ENCODE peak calls at places on chromosomes 12 and 14, in eight cellular contexts. G is CD8-positive, alpha-beta memory T cell; Z is IMR-90; U is heart left ventricle; P is spleen; Y is thoracic aorta; Q is psoas muscle; B is left ventricle myocardium inferior. S is an unnamed sample.

GRCh38 chr12:15779925-15780324 is 9.3 kb downstream of the EPS8 start:
- DNase-seq in G (no peak), Z (no peak), U (no peak), P (no peak), Y (no peak), Q (no peak), B (no peak), S (no peak)

GRCh38 chr12:59583003-59583712 is 12.7 kb upstream of the SLC16A7 start:
- DNase-seq in G (no peak), Z (no peak), U (no peak), P (no peak), Y (no peak), Q (no peak), B (no peak), S (no peak)

GRCh38 chr14:99603965-99604765 is at the start of gene CCDC85C:
- DNase-seq in G (peak; percentile 98), Z (peak; percentile 94), U (peak; percentile 96), P (peak; percentile 95), Y (peak; percentile 62), Q (peak; percentile 97), B (peak; percentile 94), S (peak; percentile 96)

GRCh38 chr12:3071710-3072109 is 5.5 kb upstream of the TSPAN9 start:
- DNase-seq in G (no peak), Z (no peak), U (no peak), P (no peak), Y (no peak), Q (no peak), B (no peak), S (no peak)

GRCh38 chr14:89065879-89066278 is 241.4 kb downstream of the TTC8 start:
- DNase-seq in G (no peak), Z (no peak), U (no peak), P (no peak), Y (no peak), Q (no peak), B (no peak), S (no peak)

GRCh38 chr12:58424735-58425379 is 483.5 kb downstream of the ATP23 start:
- DNase-seq in G (no peak), Z (no peak), U (no peak), P (no peak), Y (no peak), Q (no peak), B (no peak), S (no peak)

GRCh38 chr12:46647034-46647433 is 178.8 kb downstream of the SLC38A4 start:
- DNase-seq in G (no peak), Z (no peak), U (no peak), P (no peak), Y (no peak), Q (no peak), B (no peak), S (no peak)

GRCh38 chr12:108338915-108339657 is at the start of gene CMKLR1:
- DNase-seq in G (no peak), Z (no peak), U (peak; percentile 71), P (peak; percentile 80), Y (no peak), Q (peak; percentile 70), B (peak; percentile 71), S (peak; percentile 41)

GRCh38 chr12:535396-535795 is 75.7 kb downstream of the B4GALNT3 start:
- DNase-seq in G (no peak), Z (no peak), U (no peak), P (no peak), Y (no peak), Q (no peak), B (no peak), S (no peak)

DNA sequence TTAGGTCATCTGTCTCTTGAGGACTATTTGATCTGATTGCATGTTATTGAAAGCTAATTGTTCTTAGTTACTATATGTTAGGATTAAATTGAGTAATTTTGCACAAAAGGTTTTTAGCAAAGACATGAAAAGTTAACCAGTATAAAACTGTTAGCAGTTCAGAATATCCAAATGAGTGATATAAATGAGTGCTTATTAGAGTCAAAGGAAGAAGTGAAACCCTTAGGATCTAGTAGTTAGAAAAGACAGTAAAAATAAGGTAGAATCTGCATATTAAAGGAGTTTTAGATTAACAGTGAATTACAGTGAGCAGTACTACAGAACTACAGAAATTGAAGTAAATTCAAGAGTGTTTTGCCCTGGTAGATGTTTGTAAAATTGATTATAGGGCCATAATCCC is 12.4 kb downstream of the RAP1B start:
- DNase-seq in G (no peak), Z (no peak), U (no peak), P (no peak), Y (no peak), Q (no peak), B (no peak), S (no peak)
- H3K4me1 ChIP-seq in G (peaks cover 68% of the 10 kb centered on the region), Z (peaks cover 15% of the 10 kb centered on the region), U (peaks cover 11% of the 10 kb centered on the region), P (peaks cover 96% of the 10 kb centered on the region), Y (peaks cover 58% of the 10 kb centered on the region), Q (peaks cover 65% of the 10 kb centered on the region), B (peaks cover 69% of the 10 kb centered on the region), S (peaks cover 22% of the 10 kb centered on the region)

GRCh38 chr14:75011356-75012097 is 8.8 kb downstream of the EIF2B2 start:
- DNase-seq in G (no peak), Z (peak; percentile 78), U (no peak), P (no peak), Y (no peak), Q (no peak), B (no peak), S (no peak)
- H3K36me3 ChIP-seq in G (peaks cover 49% of the 10 kb centered on the region), Z (peaks cover 31% of the 10 kb centered on the region), U (no peaks in the 10 kb centered on the region), P (peaks cover 58% of the 10 kb centered on the region), Y (peaks cover 37% of the 10 kb centered on the region), Q (peaks cover 21% of the 10 kb centered on the region), B (peaks cover 71% of the 10 kb centered on the region), S (peaks cover 75% of the 10 kb centered on the region)

GRCh38 chr12:106126441-106127288 is 12.1 kb downstream of the NUAK1 start:
- DNase-seq in G (no peak), Z (peak; percentile 80), U (no peak), P (no peak), Y (no peak), Q (no peak), B (no peak), S (no peak)
- H3K4me1 ChIP-seq in G (no peaks in the 10 kb centered on the region), Z (peaks cover 12% of the 10 kb centered on the region), U (peaks cover 59% of the 10 kb centered on the region), P (no peaks in the 10 kb centered on the region), Y (peaks cover 46% of the 10 kb centered on the region), Q (peaks cover 80% of the 10 kb centered on the region), B (peaks cover 100% of the 10 kb centered on the region), S (peaks cover 14% of the 10 kb centered on the region)

GRCh38 chr14:29548948-29549370 is 378.7 kb downstream of the PRKD1 start:
- DNase-seq in G (no peak), Z (peak; percentile 77), U (no peak), P (no peak), Y (no peak), Q (no peak), B (no peak), S (no peak)

DNA sequence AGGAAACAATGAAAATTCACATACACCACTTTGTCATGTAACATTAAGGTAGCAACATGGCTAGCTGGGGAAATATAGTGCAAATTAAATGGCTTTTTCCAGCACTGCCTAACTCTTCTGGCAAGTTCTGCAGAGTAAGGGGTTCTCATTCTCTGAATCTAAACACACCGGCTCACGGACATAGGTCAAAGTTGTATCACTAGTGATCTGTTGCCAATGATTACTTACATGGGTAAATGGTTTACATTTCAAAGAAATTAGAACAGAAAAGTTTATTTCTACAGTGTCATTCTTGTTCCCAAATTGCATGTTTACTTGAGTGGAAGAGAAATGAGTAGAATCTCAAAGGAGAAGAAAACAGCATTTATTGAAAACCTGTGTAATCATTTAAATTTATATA is 381.9 kb downstream of the PRKD1 start:
- DNase-seq in G (no peak), Z (peak; percentile 25), U (no peak), P (no peak), Y (no peak), Q (no peak), B (no peak), S (no peak)
- H3K36me3 ChIP-seq in G (no peaks in the 10 kb centered on the region), Z (no peaks in the 10 kb centered on the region), U (no peaks in the 10 kb centered on the region), P (no peaks in the 10 kb centered on the region), Y (no peaks in the 10 kb centered on the region), Q (no peaks in the 10 kb centered on the region), B (no peaks in the 10 kb centered on the region), S (no peaks in the 10 kb centered on the region)

DNA sequence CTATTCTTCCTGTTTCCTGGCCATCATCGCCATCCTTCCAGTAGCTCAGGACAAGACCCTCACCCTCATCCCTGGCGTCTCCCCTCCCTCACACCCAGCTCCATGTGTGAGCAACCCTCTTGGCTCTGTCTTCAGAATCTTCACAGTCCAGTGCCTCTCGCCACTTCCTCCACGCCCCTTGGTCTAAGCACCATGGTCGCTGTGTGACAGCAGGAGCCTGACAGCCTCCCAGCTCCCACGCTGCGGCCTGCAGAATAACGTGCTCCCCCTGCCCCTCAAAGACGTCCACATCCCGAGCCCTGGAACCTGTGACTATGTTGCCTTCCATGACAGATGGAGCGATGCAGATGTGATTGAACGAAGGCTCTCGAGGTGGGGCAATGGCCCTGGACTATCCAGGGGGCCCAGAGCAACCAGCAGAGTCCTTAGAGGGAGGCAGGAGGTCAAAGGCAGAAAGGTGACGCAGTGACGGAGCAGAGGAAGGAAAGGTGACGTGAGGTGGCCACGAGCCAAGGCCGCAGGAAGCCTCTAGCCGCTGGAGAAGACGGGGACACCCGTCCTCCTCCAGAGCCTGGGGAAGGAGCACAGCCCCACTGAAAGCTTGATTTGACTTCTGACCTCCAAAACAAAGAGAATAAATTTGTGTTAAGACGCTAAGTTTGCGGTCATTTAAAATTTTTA is 139.8 kb downstream of the CALM1 start:
- DNase-seq in G (no peak), Z (no peak), U (peak; percentile 72), P (no peak), Y (no peak), Q (no peak), B (peak; percentile 47), S (no peak)
- H3K4me1 ChIP-seq in G (no peaks in the 10 kb centered on the region), Z (peaks cover 6% of the 10 kb centered on the region), U (no peaks in the 10 kb centered on the region), P (peaks cover 47% of the 10 kb centered on the region), Y (no peaks in the 10 kb centered on the region), Q (no peaks in the 10 kb centered on the region), B (peaks cover 44% of the 10 kb centered on the region), S (no peaks in the 10 kb centered on the region)

S was measured in RWPE2.